ENCODE peak calls at places on chromosomes 4 and X, in five cellular contexts. O, X, B, F and N are unnamed samples.

GRCh38 chr4:10031663-10032590 is 10.6 kb upstream of the SLC2A9 start:
- DNase-seq in O (no peak), X (peak), B (no peak), F (no peak), N (no peak)

GRCh38 chr4:1960170-1960825 is 48.5 kb downstream of the NELFA start:
- DNase-seq in O (no peak), X (no peak), B (peak), F (no peak), N (no peak)

GRCh38 chr4:143118666-143119065 is 66.1 kb upstream of the USP38 start:
- DNase-seq in O (no peak), X (no peak), B (no peak), F (no peak), N (no peak)

GRCh38 chrX:19776753-19777152 is 110.6 kb downstream of the SH3KBP1 start:
- DNase-seq in O (no peak), X (no peak), B (no peak), F (no peak), N (no peak)

GRCh38 chr4:42104521-42104920 is 47.9 kb downstream of the BEND4 start:
- DNase-seq in O (no peak), X (no peak), B (no peak), F (no peak), N (peak)

GRCh38 chr4:184596617-184597185 is 52.5 kb downstream of the CASP3 start:
- DNase-seq in O (no peak), X (no peak), B (no peak), F (no peak), N (no peak)

GRCh38 chr4:168528131-168528949 is 31.5 kb downstream of the PALLD start:
- DNase-seq in O (no peak), X (no peak), B (no peak), F (no peak), N (no peak)

GRCh38 chrX:115229337-115229991 is 4.4 kb downstream of the LRCH2 start:
- DNase-seq in O (no peak), X (no peak), B (no peak), F (no peak), N (no peak)

GRCh38 chr4:72286185-72286584 is 254.4 kb downstream of the NPFFR2 start:
- DNase-seq in O (no peak), X (no peak), B (no peak), F (no peak), N (no peak)

GRCh38 chr4:102789317-102789717 is 28.5 kb upstream of the MANBA start:
- DNase-seq in O (no peak), X (no peak), B (no peak), F (no peak), N (peak)

GRCh38 chr4:100348472-100348871 is 158.2 kb upstream of the DDIT4L start:
- DNase-seq in O (no peak), X (no peak), B (no peak), F (no peak), N (no peak)

GRCh38 chr4:3745886-3746656 is 20.1 kb upstream of the ADRA2C start:
- DNase-seq in O (no peak), X (no peak), B (no peak), F (no peak), N (no peak)

GRCh38 chr4:36394352-36394903 is 113.0 kb downstream of the DTHD1 start:
- DNase-seq in O (no peak), X (no peak), B (no peak), F (no peak), N (no peak)

GRCh38 chrX:64338296-64338695 is 57.0 kb downstream of the MTMR8 start:
- DNase-seq in O (no peak), X (no peak), B (no peak), F (no peak), N (no peak)

GRCh38 chr4:153267013-153267412 is 62.8 kb downstream of the TRIM2 start:
- DNase-seq in O (no peak), X (no peak), B (no peak), F (no peak), N (peak)

GRCh38 chr4:42048394-42048793 is 58.1 kb downstream of the SLC30A9 start:
- DNase-seq in O (no peak), X (no peak), B (no peak), F (no peak), N (peak)

GRCh38 chr4:147617841-147618421 is 734 bp downstream of the TMEM184C start:
- DNase-seq in O (no peak), X (no peak), B (no peak), F (no peak), N (no peak)

GRCh38 chr4:103887191-103887590 is 167.4 kb upstream of the TACR3 start:
- DNase-seq in O (no peak), X (no peak), B (no peak), F (no peak), N (no peak)

GRCh38 chr4:20474119-20474518 is 222.4 kb downstream of the SLIT2 start:
- DNase-seq in O (no peak), X (no peak), B (no peak), F (no peak), N (no peak)

GRCh38 chr4:5045099-5045498 is 6.2 kb upstream of the STK32B start:
- DNase-seq in O (no peak), X (no peak), B (no peak), F (no peak), N (no peak)

GRCh38 chr4:125187621-125188176 is 127.1 kb upstream of the FAT4 start:
- DNase-seq in O (no peak), X (no peak), B (no peak), F (no peak), N (no peak)

GRCh38 chrX:3599787-3600465 is 113.5 kb downstream of the PRKX start:
- DNase-seq in O (no peak), X (no peak), B (no peak), F (no peak), N (no peak)

GRCh38 chr4:8410066-8410600 is 30.4 kb downstream of the ACOX3 start:
- DNase-seq in O (no peak), X (no peak), B (peak), F (no peak), N (no peak)

GRCh38 chr4:172865531-172866127 is 303.0 kb upstream of the GALNT7 start:
- DNase-seq in O (no peak), X (no peak), B (no peak), F (no peak), N (no peak)

GRCh38 chr4:47221721-47222120 is 190.4 kb downstream of the GABRB1 start:
- DNase-seq in O (no peak), X (no peak), B (no peak), F (no peak), N (peak)

GRCh38 chrX:38304010-38304409 is 23.3 kb downstream of the RPGR start:
- DNase-seq in O (no peak), X (no peak), B (no peak), F (no peak), N (no peak)

GRCh38 chrX:8144925-8145324 is 26.1 kb downstream of the VCX2 start:
- DNase-seq in O (no peak), X (no peak), B (no peak), F (no peak), N (no peak)

GRCh38 chr4:121199742-121200561 is 35.8 kb upstream of the TNIP3 start:
- DNase-seq in O (peak), X (no peak), B (no peak), F (no peak), N (no peak)

GRCh38 chrX:101415180-101416130 is 7.4 kb downstream of the HNRNPH2 start:
- DNase-seq in O (no peak), X (peak), B (no peak), F (no peak), N (peak)

GRCh38 chr4:137422666-137423065 is 109.6 kb downstream of the PCDH18 start:
- DNase-seq in O (no peak), X (no peak), B (no peak), F (no peak), N (no peak)

GRCh38 chr4:176949022-176949421 is 156.3 kb upstream of the VEGFC start:
- DNase-seq in O (no peak), X (no peak), B (no peak), F (no peak), N (peak)

GRCh38 chrX:132741706-132742105 is 216.7 kb downstream of the HS6ST2 start:
- DNase-seq in O (no peak), X (no peak), B (no peak), F (no peak), N (no peak)

GRCh38 chrX:130245441-130245840 is 23.3 kb downstream of the ZNF280C start:
- DNase-seq in O (no peak), X (no peak), B (no peak), F (no peak), N (no peak)

GRCh38 chr4:177131736-177132135 is 177.9 kb upstream of the NEIL3 start:
- DNase-seq in O (no peak), X (no peak), B (no peak), F (no peak), N (no peak)

GRCh38 chrX:108209006-108209554 is 117.5 kb downstream of the ATG4A start:
- DNase-seq in O (no peak), X (no peak), B (no peak), F (no peak), N (no peak)

GRCh38 chr4:36213956-36214355 is 30.4 kb downstream of the ARAP2 start:
- DNase-seq in O (no peak), X (no peak), B (no peak), F (no peak), N (no peak)